ENCODE peak calls at places on chromosomes 3 and 15, in seven cellular contexts. V is activated CD8-positive, alpha-beta T cell treated with anti-CD3 and anti-CD28 coated beads for 36 hours; P is stomach; K is NCI-H510A; S is B cell; B is aorta; X is retina. O is an unnamed sample.

GRCh38 chr15:38702178-38702912 is 137.7 kb upstream of the RASGRP1 start:
- DNase-seq in S (no peak), K (no peak), P (peak), X (no peak), V (no peak), B (no peak), O (peak)

GRCh38 chr3:64648927-64649906 is 38.6 kb downstream of the ADAMTS9 start:
- DNase-seq in V (no peak), S (no peak), X (no peak), B (no peak), P (no peak), K (no peak), O (no peak)

GRCh38 chr3:42698911-42699230 is 3.7 kb downstream of the HHATL start:
- DNase-seq in K (no peak), X (no peak), P (peak), B (peak), S (no peak), V (peak), O (no peak)

GRCh38 chr3:81726735-81727134 is 34.7 kb downstream of the GBE1 start:
- DNase-seq in P (no peak), X (no peak), B (no peak), S (no peak), K (no peak), V (no peak), O (no peak)

GRCh38 chr3:192571197-192571791 is 156.0 kb downstream of the FGF12 start:
- DNase-seq in X (peak), B (peak), V (peak), S (peak), K (no peak), P (peak), O (peak)

GRCh38 chr3:189726277-189726676 is 95.1 kb downstream of the TP63 start:
- DNase-seq in B (no peak), X (no peak), P (no peak), V (no peak), K (no peak), S (no peak), O (no peak)

GRCh38 chr3:194259982-194260856 is 90.9 kb downstream of the CPN2 start:
- DNase-seq in V (no peak), X (no peak), B (no peak), K (no peak), P (peak), S (no peak), O (no peak)

GRCh38 chr3:140007081-140007480 is 72.1 kb downstream of the CLSTN2 start:
- DNase-seq in V (no peak), B (no peak), P (no peak), S (no peak), X (no peak), K (no peak), O (no peak)

GRCh38 chr3:10883478-10884234 is 67.6 kb downstream of the SLC6A11 start:
- DNase-seq in K (no peak), S (no peak), X (peak), P (no peak), V (peak), B (no peak), O (no peak)

O was measured in G401.